ENCODE peak calls at places on chromosomes 13 and 19, in seven cellular contexts. V is aorta; W is effector memory CD4-positive, alpha-beta T cell; D is CD4-positive, alpha-beta memory T cell; X is K562; G is Peyer's patch; L is tibial artery. R is an unnamed sample.

GRCh38 chr13:46565808-46566750 is 13.1 kb downstream of the LRCH1 start:
- DNase-seq in V (no peak), W (no peak), D (no peak), X (no peak), G (no peak), L (no peak), R (no peak)

GRCh38 chr19:8355631-8356402 is 8.1 kb upstream of the ANGPTL4 start:
- DNase-seq in V (peak), W (no peak), D (no peak), X (peak), G (peak), L (peak), R (peak)

GRCh38 chr19:1923319-1923718 is 17.7 kb upstream of the CSNK1G2 start:
- DNase-seq in V (no peak), W (no peak), D (peak), X (no peak), G (peak), L (no peak), R (no peak)

GRCh38 chr19:53868892-53869804 is 1.5 kb downstream of the MYADM start:
- DNase-seq in V (peak), W (peak), D (peak), X (peak), G (peak), L (peak), R (peak)

GRCh38 chr13:91406619-91407018 is 8.2 kb downstream of the GPC5 start:
- DNase-seq in V (no peak), W (no peak), D (peak), X (peak), G (peak), L (no peak), R (peak)

GRCh38 chr19:46218160-46218559 is 11.4 kb upstream of the IGFL1 start:
- DNase-seq in V (no peak), W (no peak), D (no peak), X (peak), G (no peak), L (no peak), R (no peak)

GRCh38 chr13:95155093-95155492 is 146.2 kb downstream of the ABCC4 start:
- DNase-seq in V (no peak), W (no peak), D (no peak), X (no peak), G (no peak), L (no peak), R (no peak)

GRCh38 chr13:102993348-102993747 is 72.9 kb downstream of the SLC10A2 start:
- DNase-seq in V (no peak), W (no peak), D (no peak), X (no peak), G (no peak), L (no peak), R (no peak)

GRCh38 chr13:51246411-51247298 is 24.5 kb downstream of the FAM124A start:
- DNase-seq in V (peak), W (no peak), D (no peak), X (no peak), G (no peak), L (no peak), R (no peak)

GRCh38 chr13:51643882-51644281 is 59.6 kb downstream of the WDFY2 start:
- DNase-seq in V (no peak), W (no peak), D (no peak), X (no peak), G (no peak), L (no peak), R (no peak)

GRCh38 chr19:2461751-2462634 is 5.2 kb upstream of the LMNB2 start:
- DNase-seq in V (peak), W (peak), D (peak), X (peak), G (peak), L (peak), R (peak)

GRCh38 chr13:62119739-62120700 is 704.4 kb upstream of the PCDH20 start:
- DNase-seq in V (no peak), W (no peak), D (no peak), X (no peak), G (no peak), L (no peak), R (no peak)

GRCh38 chr19:15265849-15266248 is 33.6 kb upstream of the EPHX3 start:
- DNase-seq in V (peak), W (no peak), D (no peak), X (no peak), G (peak), L (peak), R (no peak)

GRCh38 chr13:106919638-106920037 is 351.7 kb upstream of the ARGLU1 start:
- DNase-seq in V (peak), W (no peak), D (no peak), X (no peak), G (no peak), L (no peak), R (no peak)

GRCh38 chr13:30978981-30979956 is 46.8 kb downstream of the TEX26 start:
- DNase-seq in V (peak), W (peak), D (peak), X (peak), G (peak), L (no peak), R (peak)

GRCh38 chr13:21232196-21232595 is 55.7 kb downstream of the MRPL57 start:
- DNase-seq in V (no peak), W (no peak), D (no peak), X (no peak), G (no peak), L (no peak), R (no peak)

GRCh38 chr19:29714953-29715694 is at the start of gene C19orf12:
- DNase-seq in V (peak), W (peak), D (peak), X (peak), G (peak), L (peak), R (peak)

GRCh38 chr13:30618186-30618937 is 642 bp downstream of the USPL1 start:
- DNase-seq in V (no peak), W (no peak), D (no peak), X (no peak), G (peak), L (peak), R (peak)

GRCh38 chr13:87356314-87356713 is 314.9 kb upstream of the SLITRK5 start:
- DNase-seq in V (no peak), W (no peak), D (no peak), X (peak), G (no peak), L (no peak), R (no peak)

GRCh38 chr19:19121371-19121770 is 16.9 kb downstream of the TMEM161A start:
- DNase-seq in V (no peak), W (no peak), D (no peak), X (no peak), G (no peak), L (no peak), R (no peak)
- H3K4me3 ChIP-seq in V (no peak), W (no peak), D (no peak), X (no peak), G (no peak), L (no peak), R (no peak)

DNA sequence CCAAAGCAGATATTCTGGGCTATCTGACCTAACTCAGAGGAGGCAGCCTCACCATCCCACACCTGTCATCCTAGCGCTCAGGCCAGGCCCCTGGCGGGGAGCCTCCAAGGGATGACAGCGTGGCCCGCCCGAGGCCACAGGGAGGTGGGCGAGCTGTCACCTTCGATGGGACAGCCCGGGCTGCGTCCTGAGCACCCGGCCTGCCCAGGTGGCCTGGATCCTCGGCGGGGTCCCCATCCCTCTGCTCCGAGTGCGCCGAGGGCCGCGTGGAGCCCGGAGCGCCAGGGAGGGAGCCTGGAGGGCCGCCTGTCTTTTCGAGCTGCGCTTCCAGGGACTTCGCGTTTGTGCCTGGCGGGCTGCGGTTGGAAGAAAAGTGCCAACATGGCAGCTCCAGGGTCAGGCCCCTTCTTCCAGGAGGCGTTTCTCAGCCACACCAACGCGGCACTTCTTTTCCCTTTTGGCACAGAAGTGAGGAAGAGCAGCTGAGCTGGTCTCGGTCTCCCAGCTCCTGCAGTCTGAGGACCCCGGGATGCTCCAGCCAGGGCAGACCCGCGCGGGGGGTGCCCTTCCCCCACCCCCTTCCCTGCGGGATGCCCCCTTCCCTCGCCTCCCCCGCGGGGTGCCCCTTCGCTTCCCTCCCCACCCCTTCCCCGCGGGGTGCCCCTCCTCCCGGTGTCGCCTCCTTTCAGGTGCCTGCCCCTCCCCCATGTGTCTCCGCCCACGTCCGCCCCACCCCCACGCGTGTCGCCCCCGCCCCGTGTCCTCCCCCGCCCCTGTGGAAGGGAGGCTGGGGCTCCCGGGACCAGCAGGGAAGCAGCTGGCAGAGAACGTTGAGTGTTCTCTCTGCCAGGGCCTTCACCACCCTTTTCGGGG is 42.3 kb downstream of the GJA3 start:
- DNase-seq in V (peak), W (peak), D (peak), X (peak), G (peak), L (peak), R (peak)
- H3K27ac ChIP-seq in V (peak), W (peak), D (peak), X (peak), G (peak), L (peak), R (peak)

DNA sequence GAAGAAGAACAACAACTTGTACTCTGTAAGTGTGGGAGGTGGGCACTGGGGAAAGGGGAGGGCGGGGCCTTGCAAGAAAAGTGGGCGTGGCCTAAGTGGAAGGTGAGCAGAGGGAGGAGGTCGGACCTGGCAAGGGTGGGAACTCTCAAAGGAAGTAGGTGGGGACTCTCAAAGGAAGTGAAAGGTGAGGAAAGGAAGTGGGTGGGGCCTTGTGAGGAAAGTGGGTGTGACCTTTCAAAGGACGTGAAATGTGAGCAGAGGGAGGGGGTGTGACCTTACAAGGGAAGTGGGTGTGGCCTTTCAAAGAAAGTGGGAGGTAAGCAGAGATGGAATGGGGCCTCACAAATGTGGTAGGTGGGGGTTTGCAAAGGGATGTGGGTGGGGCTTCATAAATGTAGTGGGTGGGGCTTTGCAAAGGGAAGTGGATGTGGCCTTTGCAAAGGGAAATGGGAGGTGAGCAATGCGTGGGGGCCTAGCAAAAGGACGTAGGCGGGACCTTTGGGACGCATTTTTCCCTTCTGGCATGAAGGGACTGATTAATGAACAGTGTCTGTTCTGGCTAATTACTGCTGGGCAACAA is 25.9 kb downstream of the ACSBG2 start:
- DNase-seq in V (no peak), W (peak), D (peak), X (peak), G (peak), L (no peak), R (peak)
- H3K4me3 ChIP-seq in V (no peak), W (no peak), D (no peak), X (no peak), G (no peak), L (no peak), R (no peak)

GRCh38 chr13:35712907-35713685 is 236.6 kb upstream of the MAB21L1 start:
- DNase-seq in V (no peak), W (no peak), D (no peak), X (no peak), G (no peak), L (no peak), R (no peak)
- H3K27ac ChIP-seq in V (no peak), W (no peak), D (no peak), X (no peak), G (no peak), L (no peak), R (no peak)

GRCh38 chr13:45436953-45437352 is 18.8 kb upstream of the SLC25A30 start:
- DNase-seq in V (no peak), W (no peak), D (no peak), X (no peak), G (no peak), L (no peak), R (no peak)

GRCh38 chr13:45434556-45435371 is 16.6 kb upstream of the SLC25A30 start:
- DNase-seq in V (no peak), W (no peak), D (no peak), X (no peak), G (peak), L (no peak), R (no peak)

GRCh38 chr13:45433381-45433790 is 15.2 kb upstream of the SLC25A30 start:
- DNase-seq in V (no peak), W (no peak), D (no peak), X (no peak), G (no peak), L (no peak), R (peak)

GRCh38 chr13:45436332-45436731 is 18.2 kb upstream of the SLC25A30 start:
- DNase-seq in V (no peak), W (no peak), D (no peak), X (no peak), G (no peak), L (no peak), R (no peak)

GRCh38 chr13:45432737-45433380 is 14.7 kb upstream of the SLC25A30 start:
- DNase-seq in V (no peak), W (no peak), D (no peak), X (no peak), G (no peak), L (no peak), R (no peak)
- H3K4me3 ChIP-seq in V (no peak), W (no peak), D (no peak), X (no peak), G (no peak), L (no peak), R (no peak)

GRCh38 chr13:98413796-98414195 is 163.1 kb downstream of the STK24 start:
- DNase-seq in V (no peak), W (no peak), D (no peak), X (no peak), G (no peak), L (no peak), R (no peak)
- H3K27ac ChIP-seq in V (no peak), W (no peak), D (no peak), X (no peak), G (no peak), L (no peak), R (no peak)

DNA sequence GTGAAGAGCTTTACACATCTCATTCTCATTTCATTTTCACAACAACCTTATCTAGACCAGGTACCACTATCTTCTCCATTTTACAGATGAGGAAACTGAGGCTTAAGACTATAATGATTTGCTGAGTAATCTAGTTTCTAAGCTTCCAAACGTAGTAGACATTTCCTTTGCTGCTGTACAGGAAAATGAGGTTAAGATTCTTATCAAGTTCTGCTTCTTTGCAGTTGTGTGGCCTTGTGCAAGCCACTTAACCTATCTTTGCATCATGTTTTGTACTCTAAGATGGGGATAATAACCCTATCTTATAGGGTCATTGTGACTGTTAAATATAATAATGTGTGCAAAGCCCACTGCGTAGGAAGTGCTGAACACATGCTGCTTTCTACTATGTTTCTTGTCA is 307.9 kb downstream of the HS6ST3 start:
- DNase-seq in V (no peak), W (no peak), D (no peak), X (no peak), G (no peak), L (no peak), R (no peak)
- H3K4me3 ChIP-seq in V (no peak), W (no peak), D (no peak), X (no peak), G (no peak), L (no peak), R (no peak)

GRCh38 chr13:75489502-75490263 is 7.7 kb upstream of the TBC1D4 start:
- DNase-seq in V (no peak), W (no peak), D (no peak), X (no peak), G (no peak), L (no peak), R (peak)

GRCh38 chr13:75494491-75494890 is 12.5 kb upstream of the TBC1D4 start:
- DNase-seq in V (no peak), W (no peak), D (no peak), X (no peak), G (no peak), L (no peak), R (no peak)

GRCh38 chr13:75492389-75492788 is 10.4 kb upstream of the TBC1D4 start:
- DNase-seq in V (no peak), W (no peak), D (no peak), X (no peak), G (no peak), L (no peak), R (no peak)

GRCh38 chr13:75495938-75496337 is 14.0 kb upstream of the TBC1D4 start:
- DNase-seq in V (no peak), W (no peak), D (no peak), X (no peak), G (no peak), L (no peak), R (no peak)

DNA sequence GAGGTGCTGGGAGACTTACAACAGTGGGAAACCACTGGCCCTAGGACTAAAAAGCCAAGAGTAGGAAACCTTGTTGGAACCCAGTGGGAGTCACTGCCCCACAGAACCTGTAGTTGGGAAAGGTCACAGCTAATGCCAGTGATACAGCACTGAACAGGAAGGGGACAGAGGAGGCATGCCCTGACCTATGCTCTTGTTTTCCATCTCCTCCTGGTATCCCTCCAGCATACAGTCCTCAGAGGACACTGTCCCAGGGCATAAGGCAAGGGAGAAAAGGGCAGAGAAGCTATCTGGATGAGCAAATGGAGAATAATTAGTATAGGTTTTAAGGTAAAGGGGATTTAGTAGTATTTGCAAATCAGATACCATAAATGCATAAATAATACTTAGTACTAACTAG is 11.2 kb upstream of the TBC1D4 start:
- DNase-seq in V (no peak), W (no peak), D (no peak), X (no peak), G (no peak), L (no peak), R (no peak)
- H3K27ac ChIP-seq in V (no peak), W (no peak), D (no peak), X (no peak), G (no peak), L (no peak), R (no peak)

GRCh38 chr19:4115050-4115817 is 8.7 kb downstream of the MAP2K2 start:
- DNase-seq in V (no peak), W (peak), D (peak), X (no peak), G (peak), L (no peak), R (peak)
- H3K4me3 ChIP-seq in V (no peak), W (no peak), D (no peak), X (no peak), G (no peak), L (no peak), R (no peak)